ENCODE peak calls at places on chromosomes 7 and 10, in five cellular contexts. D, C, G, F and N are unnamed samples.

GRCh38 chr7:67654622-67655021 is 658.0 kb downstream of the TYW1 start:
- ATAC-seq in D (no peak), C (peak), G (no peak), F (no peak), N (peak)

GRCh38 chr7:157394246-157395191 is 57.7 kb downstream of the DNAJB6 start:
- ATAC-seq in D (no peak), C (no peak), G (no peak), F (no peak), N (no peak)

GRCh38 chr7:148772297-148773089 is 73.8 kb downstream of the CUL1 start:
- ATAC-seq in D (no peak), C (no peak), G (peak), F (no peak), N (no peak)

GRCh38 chr10:74831518-74832120 is 5.2 kb downstream of the KAT6B start:
- ATAC-seq in D (no peak), C (no peak), G (no peak), F (no peak), N (no peak)

GRCh38 chr10:102645388-102645740 is 1.1 kb downstream of the TRIM8 start:
- ATAC-seq in D (peak), C (peak), G (peak), F (peak), N (peak)

GRCh38 chr7:364536-364935 is 74.6 kb downstream of the FOXL3 start:
- ATAC-seq in D (no peak), C (no peak), G (no peak), F (no peak), N (no peak)

GRCh38 chr10:118238573-118239240 is 103.4 kb downstream of the FAM204A start:
- ATAC-seq in D (no peak), C (no peak), G (no peak), F (no peak), N (no peak)

GRCh38 chr10:109845308-109845707 is 78.0 kb downstream of the XPNPEP1 start:
- ATAC-seq in D (no peak), C (no peak), G (no peak), F (no peak), N (no peak)

GRCh38 chr7:29046978-29047377 is 88.8 kb upstream of the TRIL start:
- ATAC-seq in D (no peak), C (no peak), G (no peak), F (no peak), N (no peak)

GRCh38 chr7:134996097-134996550 is 9.8 kb downstream of the AGBL3 start:
- ATAC-seq in D (peak), C (no peak), G (no peak), F (no peak), N (no peak)

GRCh38 chr7:2384354-2385243 is 18.8 kb upstream of the CHST12 start:
- ATAC-seq in D (no peak), C (no peak), G (peak), F (no peak), N (no peak)

GRCh38 chr10:17661510-17661909 is 17.6 kb downstream of the STAM start:
- ATAC-seq in D (no peak), C (no peak), G (no peak), F (no peak), N (no peak)

GRCh38 chr7:32618470-32618869 is 123.2 kb downstream of the AVL9 start:
- ATAC-seq in D (no peak), C (no peak), G (no peak), F (no peak), N (no peak)

GRCh38 chr10:5447611-5448071 is 35.3 kb downstream of the NET1 start:
- ATAC-seq in D (peak), C (peak), G (no peak), F (peak), N (no peak)

GRCh38 chr10:3867454-3868273 is 82.7 kb upstream of the KLF6 start:
- ATAC-seq in D (peak), C (peak), G (no peak), F (peak), N (no peak)

GRCh38 chr10:106960812-106961211 is 203.7 kb downstream of the SORCS1 start:
- ATAC-seq in D (no peak), C (no peak), G (no peak), F (no peak), N (no peak)

GRCh38 chr7:155263522-155264197 is 34.0 kb upstream of the INSIG1 start:
- ATAC-seq in D (no peak), C (peak), G (no peak), F (no peak), N (no peak)

GRCh38 chr10:11548763-11549089 is 62.7 kb downstream of the USP6NL start:
- ATAC-seq in D (no peak), C (no peak), G (no peak), F (no peak), N (no peak)

GRCh38 chr7:25846722-25847121 is 305.3 kb upstream of the NFE2L3 start:
- ATAC-seq in D (no peak), C (peak), G (peak), F (peak), N (peak)

GRCh38 chr10:112915590-112916572 is 34.2 kb upstream of the TCF7L2 start:
- ATAC-seq in D (peak), C (peak), G (peak), F (peak), N (no peak)

GRCh38 chr7:126930166-126930565 is 322.6 kb downstream of the GRM8 start:
- ATAC-seq in D (peak), C (no peak), G (no peak), F (no peak), N (no peak)

GRCh38 chr10:71780722-71781121 is 7.4 kb upstream of the VSIR start:
- ATAC-seq in D (no peak), C (no peak), G (no peak), F (no peak), N (no peak)

GRCh38 chr10:74544106-74544505 is 282.3 kb upstream of the KAT6B start:
- ATAC-seq in D (no peak), C (no peak), G (no peak), F (no peak), N (no peak)

GRCh38 chr10:122114156-122114747 is 125.3 kb downstream of the TACC2 start:
- ATAC-seq in D (no peak), C (no peak), G (peak), F (no peak), N (no peak)

GRCh38 chr7:49791089-49791741 is 17.8 kb downstream of the VWC2 start:
- ATAC-seq in D (peak), C (peak), G (peak), F (no peak), N (no peak)
- TF ChIP-seq CTCF in D (no peak), C (no peak), G (peak), F (peak), N (no peak)

DNA sequence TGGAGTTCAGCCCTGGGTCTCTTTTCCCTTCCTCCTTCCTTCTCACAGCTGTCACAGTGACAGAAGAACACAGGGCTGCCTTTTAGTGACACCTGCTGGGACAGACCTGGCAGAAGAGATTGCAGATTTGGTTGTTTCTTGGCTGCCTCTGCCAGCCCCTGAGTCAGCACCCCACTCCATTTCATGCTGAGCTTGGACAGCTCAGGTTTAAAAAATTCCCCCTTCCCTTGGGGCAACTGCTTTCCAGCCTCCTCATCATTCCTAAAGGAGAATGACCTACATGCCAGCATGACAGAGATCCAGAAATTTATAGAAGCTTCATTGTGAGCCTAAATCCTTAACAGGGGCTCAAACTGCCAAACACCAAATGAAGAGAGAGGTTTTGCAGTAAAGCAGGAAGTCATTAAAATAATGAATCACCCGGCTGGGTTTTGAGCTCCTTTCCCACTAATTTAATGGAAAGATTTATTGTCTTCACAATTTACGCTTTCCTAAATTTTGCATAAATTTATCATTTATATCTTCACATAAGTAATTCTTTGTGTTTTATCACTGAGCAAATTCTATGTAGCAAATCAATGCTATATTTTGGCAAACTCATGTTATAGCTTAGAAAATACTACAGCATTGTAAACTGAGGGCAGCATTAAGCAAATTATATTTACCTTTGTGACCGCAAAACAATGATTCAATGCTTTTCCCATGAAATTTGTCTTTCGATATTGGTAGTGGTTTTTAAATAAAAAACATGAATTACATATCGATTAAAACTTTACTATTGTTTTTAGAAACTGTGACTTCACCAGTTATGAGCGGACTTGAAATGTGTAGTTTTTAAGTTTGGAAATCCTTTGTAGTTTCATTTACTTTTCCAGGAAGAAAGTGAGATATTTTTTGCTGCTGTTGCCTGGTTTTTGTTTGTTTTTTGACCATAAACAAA is 399.5 kb upstream of the ANKRD30A start:
- ATAC-seq in D (no peak), C (peak), G (peak), F (no peak), N (no peak)
- TF ChIP-seq CTCF in D (no peak), C (no peak), G (peak), F (no peak), N (peak)

DNA sequence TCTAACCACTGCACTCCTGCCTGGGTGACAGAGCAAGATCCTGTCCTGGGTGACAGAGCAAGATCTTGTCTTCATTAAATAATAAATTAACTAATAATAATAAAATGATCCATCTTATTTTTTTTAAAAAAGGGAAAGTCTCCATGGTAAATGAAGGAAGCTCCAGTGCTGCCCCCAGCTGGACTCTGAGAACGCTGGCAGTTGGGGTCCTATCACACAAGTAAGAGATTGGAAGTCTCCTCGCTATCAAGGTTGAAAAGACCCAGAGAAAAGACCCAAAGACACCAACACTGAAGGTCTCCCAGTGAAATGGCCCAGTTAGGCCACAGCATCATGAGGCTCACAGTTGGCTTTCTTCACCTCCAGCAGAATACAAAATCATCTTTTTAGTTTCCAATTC is 13.8 kb upstream of the C10orf67 start:
- ATAC-seq in D (no peak), C (no peak), G (no peak), F (no peak), N (no peak)
- TF ChIP-seq CTCF in D (no peak), C (no peak), G (no peak), F (no peak), N (no peak)

GRCh38 chr7:15612205-15612604 is 50.4 kb upstream of the AGMO start:
- ATAC-seq in D (no peak), C (no peak), G (no peak), F (no peak), N (no peak)

GRCh38 chr7:15604166-15604565 is 42.4 kb upstream of the AGMO start:
- ATAC-seq in D (no peak), C (no peak), G (no peak), F (no peak), N (no peak)

GRCh38 chr7:15606561-15606960 is 44.7 kb upstream of the AGMO start:
- ATAC-seq in D (no peak), C (no peak), G (no peak), F (no peak), N (no peak)

GRCh38 chr7:15607541-15608210 is 45.9 kb upstream of the AGMO start:
- ATAC-seq in D (no peak), C (no peak), G (no peak), F (no peak), N (no peak)

DNA sequence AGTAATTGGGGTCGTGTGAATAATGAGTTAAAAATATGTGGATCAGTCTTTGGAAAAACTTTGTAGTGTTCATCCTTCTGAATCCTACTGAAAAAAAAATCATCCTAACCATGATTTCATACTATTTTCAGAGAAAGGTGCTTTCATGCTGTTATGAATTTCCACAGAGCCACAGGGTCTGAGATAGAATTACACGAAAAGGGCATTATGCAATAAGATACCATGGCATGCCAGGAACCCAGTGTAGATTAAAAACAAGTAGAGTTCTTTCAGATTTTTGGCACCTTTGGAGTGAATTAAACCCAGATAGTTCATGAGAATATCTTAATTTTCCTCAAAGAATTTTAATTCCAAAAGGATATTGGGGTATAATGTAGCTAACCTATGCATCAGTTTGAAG is 47.5 kb upstream of the AGMO start:
- ATAC-seq in D (no peak), C (no peak), G (no peak), F (no peak), N (no peak)
- TF ChIP-seq CTCF in D (no peak), C (no peak), G (no peak), F (no peak), N (no peak)

GRCh38 chr10:24574161-24574560 is 149.5 kb downstream of the ARHGAP21 start:
- ATAC-seq in D (no peak), C (no peak), G (peak), F (no peak), N (no peak)

GRCh38 chr10:24571870-24572450 is 151.7 kb downstream of the ARHGAP21 start:
- ATAC-seq in D (no peak), C (no peak), G (no peak), F (no peak), N (no peak)

GRCh38 chr10:24575462-24576002 is 148.2 kb downstream of the ARHGAP21 start:
- ATAC-seq in D (no peak), C (no peak), G (no peak), F (no peak), N (no peak)

GRCh38 chr10:24570658-24571426 is 152.8 kb downstream of the ARHGAP21 start:
- ATAC-seq in D (no peak), C (peak), G (no peak), F (no peak), N (no peak)

DNA sequence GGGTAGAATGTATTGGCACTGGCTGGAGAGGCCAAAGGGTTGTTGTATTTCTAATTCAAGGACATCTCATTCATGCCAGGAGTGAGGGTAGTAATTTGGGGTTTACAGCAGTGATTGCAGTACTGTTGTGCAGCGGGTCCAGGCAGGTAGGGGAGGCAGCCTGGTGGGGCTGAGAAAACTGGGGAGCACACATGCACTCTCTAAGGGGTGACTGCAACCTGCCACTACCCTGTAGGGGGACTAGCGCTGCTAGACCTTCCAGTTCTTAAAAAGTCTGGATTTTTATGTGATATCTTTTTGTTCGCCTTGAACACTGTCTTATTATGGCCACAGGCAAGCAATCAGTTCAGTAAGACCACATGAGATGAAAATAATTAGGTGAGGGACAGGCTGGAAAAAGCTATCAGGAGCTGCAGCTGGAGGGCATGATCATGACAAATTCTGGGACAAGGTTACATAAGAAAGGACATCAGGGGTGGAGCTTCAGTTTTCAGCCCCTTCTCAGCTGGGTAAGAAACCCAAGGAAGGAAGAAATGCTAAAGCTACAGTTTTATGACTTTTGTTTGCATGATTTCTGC is 149.0 kb downstream of the ARHGAP21 start:
- ATAC-seq in D (peak), C (no peak), G (no peak), F (no peak), N (no peak)
- TF ChIP-seq CTCF in D (no peak), C (no peak), G (no peak), F (no peak), N (no peak)

DNA sequence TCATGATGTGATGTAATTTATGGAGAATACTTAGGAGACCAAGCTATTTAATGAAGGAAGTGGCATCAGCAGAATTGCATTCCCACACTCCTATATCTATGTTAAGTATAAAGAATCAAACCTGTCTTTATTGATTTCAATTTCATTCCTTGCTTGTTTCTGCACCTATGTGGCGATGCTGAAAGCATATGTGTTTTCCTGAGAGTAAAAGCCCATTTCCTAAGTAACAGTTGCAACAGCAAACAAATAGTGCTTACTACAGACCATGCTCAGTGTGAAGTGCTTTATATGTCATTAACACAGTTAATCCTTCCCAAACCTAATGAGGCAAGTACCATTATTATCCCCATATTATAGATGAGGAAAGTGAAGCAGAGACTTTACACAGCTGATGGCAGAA is 552.1 kb downstream of the PARD3 start:
- ATAC-seq in D (no peak), C (no peak), G (no peak), F (no peak), N (no peak)
- TF ChIP-seq CTCF in D (no peak), C (no peak), G (no peak), F (no peak), N (no peak)

GRCh38 chr7:18343047-18343446 is 152.5 kb upstream of the HDAC9 start:
- ATAC-seq in D (no peak), C (no peak), G (no peak), F (no peak), N (no peak)

GRCh38 chr7:18341756-18342155 is 153.8 kb upstream of the HDAC9 start:
- ATAC-seq in D (no peak), C (no peak), G (no peak), F (no peak), N (no peak)

GRCh38 chr7:18350678-18351077 is 144.9 kb upstream of the HDAC9 start:
- ATAC-seq in D (no peak), C (no peak), G (no peak), F (no peak), N (no peak)

GRCh38 chr7:18347170-18347569 is 148.4 kb upstream of the HDAC9 start:
- ATAC-seq in D (no peak), C (no peak), G (no peak), F (no peak), N (no peak)

GRCh38 chr7:18345641-18346234 is 149.8 kb upstream of the HDAC9 start:
- ATAC-seq in D (peak), C (peak), G (no peak), F (peak), N (no peak)
- TF ChIP-seq CTCF in D (peak), C (peak), G (peak), F (peak), N (peak)